ENCODE peak calls at places on chromosomes 7 and 10, in six cellular contexts. One of them, this sample, is unnamed.

GRCh38 chr10:132707121-132707775 is 78.7 kb downstream of the NKX6-2 start:
- DNase-seq in thyroid gland: no peak
- DNase-seq in adrenal gland: no peak
- DNase-seq in WTC11: no peak
- DNase-seq in neural progenitor cell: no peak
- DNase-seq in AG09309: no peak
- DNase-seq in this sample: no peak

GRCh38 chr10:26776258-26776657 is 78.8 kb downstream of the PDSS1 start:
- DNase-seq in thyroid gland: no peak
- DNase-seq in adrenal gland: no peak
- DNase-seq in WTC11: no peak
- DNase-seq in neural progenitor cell: no peak
- DNase-seq in AG09309: no peak
- DNase-seq in this sample: no peak

GRCh38 chr10:67004690-67005089 is 78.9 kb downstream of the LRRTM3 start:
- DNase-seq in thyroid gland: no peak
- DNase-seq in adrenal gland: no peak
- DNase-seq in WTC11: no peak
- DNase-seq in neural progenitor cell: no peak
- DNase-seq in AG09309: no peak
- DNase-seq in this sample: no peak

GRCh38 chr7:43658718-43659548 is 70.4 kb downstream of the COA1 start:
- DNase-seq in thyroid gland: no peak
- DNase-seq in adrenal gland: no peak
- DNase-seq in WTC11: no peak
- DNase-seq in neural progenitor cell: no peak
- DNase-seq in AG09309: peak
- DNase-seq in this sample: no peak

GRCh38 chr10:3068201-3068967 is 1.0 kb downstream of the PFKP start:
- DNase-seq in thyroid gland: peak
- DNase-seq in adrenal gland: peak
- DNase-seq in WTC11: peak
- DNase-seq in neural progenitor cell: peak
- DNase-seq in AG09309: no peak
- DNase-seq in this sample: peak

GRCh38 chr10:49606981-49607535 is 3.1 kb upstream of the SLC18A3 start:
- DNase-seq in thyroid gland: peak
- DNase-seq in adrenal gland: peak
- DNase-seq in WTC11: peak
- DNase-seq in neural progenitor cell: peak
- DNase-seq in AG09309: peak
- DNase-seq in this sample: peak

GRCh38 chr10:80405636-80406035 is 2.7 kb upstream of the PRXL2A start:
- DNase-seq in thyroid gland: no peak
- DNase-seq in adrenal gland: no peak
- DNase-seq in WTC11: no peak
- DNase-seq in neural progenitor cell: peak
- DNase-seq in AG09309: no peak
- DNase-seq in this sample: no peak

GRCh38 chr10:50577681-50578350 is 45.9 kb downstream of the SGMS1 start:
- DNase-seq in thyroid gland: peak
- DNase-seq in adrenal gland: no peak
- DNase-seq in WTC11: no peak
- DNase-seq in neural progenitor cell: no peak
- DNase-seq in AG09309: no peak
- DNase-seq in this sample: no peak

GRCh38 chr10:97366572-97366971 is 32.0 kb upstream of the FRAT2 start:
- DNase-seq in thyroid gland: no peak
- DNase-seq in adrenal gland: no peak
- DNase-seq in WTC11: no peak
- DNase-seq in neural progenitor cell: no peak
- DNase-seq in AG09309: no peak
- DNase-seq in this sample: no peak

GRCh38 chr10:63217120-63217605 is 84.0 kb downstream of the NRBF2 start:
- DNase-seq in thyroid gland: no peak
- DNase-seq in adrenal gland: no peak
- DNase-seq in WTC11: no peak
- DNase-seq in neural progenitor cell: peak
- DNase-seq in AG09309: peak
- DNase-seq in this sample: no peak

GRCh38 chr10:74669210-74669609 is 157.2 kb upstream of the KAT6B start:
- DNase-seq in thyroid gland: no peak
- DNase-seq in adrenal gland: no peak
- DNase-seq in WTC11: no peak
- DNase-seq in neural progenitor cell: no peak
- DNase-seq in AG09309: no peak
- DNase-seq in this sample: no peak

GRCh38 chr7:115217373-115217772 is 295.5 kb downstream of the MDFIC start:
- DNase-seq in thyroid gland: no peak
- DNase-seq in adrenal gland: no peak
- DNase-seq in WTC11: no peak
- DNase-seq in neural progenitor cell: no peak
- DNase-seq in AG09309: no peak
- DNase-seq in this sample: no peak

GRCh38 chr10:119542990-119543813 is 683 bp upstream of the RGS10 start:
- DNase-seq in thyroid gland: peak
- DNase-seq in adrenal gland: peak
- DNase-seq in WTC11: peak
- DNase-seq in neural progenitor cell: peak
- DNase-seq in AG09309: no peak
- DNase-seq in this sample: peak

GRCh38 chr10:57791546-57791945 is 476.1 kb downstream of the IPMK start:
- DNase-seq in thyroid gland: no peak
- DNase-seq in adrenal gland: no peak
- DNase-seq in WTC11: no peak
- DNase-seq in neural progenitor cell: no peak
- DNase-seq in AG09309: no peak
- DNase-seq in this sample: no peak

GRCh38 chr7:73382938-73383503 is 50.6 kb upstream of the FZD9 start:
- DNase-seq in thyroid gland: no peak
- DNase-seq in adrenal gland: no peak
- DNase-seq in WTC11: no peak
- DNase-seq in neural progenitor cell: no peak
- DNase-seq in AG09309: no peak
- DNase-seq in this sample: no peak

GRCh38 chr7:73387908-73388414 is 45.6 kb upstream of the FZD9 start:
- DNase-seq in thyroid gland: no peak
- DNase-seq in adrenal gland: no peak
- DNase-seq in WTC11: no peak
- DNase-seq in neural progenitor cell: no peak
- DNase-seq in AG09309: no peak
- DNase-seq in this sample: no peak

GRCh38 chr7:73391396-73391795 is 42.2 kb upstream of the FZD9 start:
- DNase-seq in thyroid gland: no peak
- DNase-seq in adrenal gland: no peak
- DNase-seq in WTC11: no peak
- DNase-seq in neural progenitor cell: no peak
- DNase-seq in AG09309: no peak
- DNase-seq in this sample: no peak

DNA sequence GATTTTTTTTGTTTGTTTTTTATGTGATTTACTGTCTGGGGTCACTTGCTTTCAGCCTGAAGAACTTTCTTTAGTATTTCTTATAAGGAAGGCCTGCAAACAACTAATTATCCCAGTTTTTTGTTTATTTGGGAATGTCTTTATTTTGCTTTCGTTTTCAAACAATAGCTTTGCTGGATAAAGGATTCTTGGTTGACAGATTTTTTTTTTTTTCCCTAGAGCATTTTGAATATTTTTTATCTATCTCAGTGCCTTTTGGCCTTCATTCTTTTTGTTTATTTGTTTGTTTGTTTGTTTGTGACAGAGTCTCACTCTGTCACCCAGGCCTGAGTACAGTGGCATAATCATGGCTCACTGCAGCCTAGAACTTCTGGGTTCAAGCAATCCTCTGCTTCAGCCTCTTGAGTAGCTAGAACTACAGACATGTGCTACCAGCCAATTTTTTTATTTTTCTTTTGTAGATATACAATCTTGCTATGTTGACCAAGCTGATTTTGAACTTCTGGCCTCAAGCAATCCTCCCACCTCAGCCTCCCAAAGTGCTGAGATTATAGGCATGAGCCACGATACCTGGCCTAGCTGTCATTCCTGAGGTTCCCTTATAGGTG is 46.3 kb upstream of the FZD9 start:
- DNase-seq in thyroid gland: no peak
- DNase-seq in adrenal gland: no peak
- DNase-seq in WTC11: no peak
- DNase-seq in neural progenitor cell: no peak
- DNase-seq in AG09309: no peak
- DNase-seq in this sample: no peak
- TF ChIP-seq CTCF in thyroid gland: no peak
- TF ChIP-seq CTCF in adrenal gland: no peak
- TF ChIP-seq CTCF in WTC11: no peak
- TF ChIP-seq CTCF in neural progenitor cell: no peak
- TF ChIP-seq CTCF in AG09309: no peak
- TF ChIP-seq CTCF in this sample: no peak

DNA sequence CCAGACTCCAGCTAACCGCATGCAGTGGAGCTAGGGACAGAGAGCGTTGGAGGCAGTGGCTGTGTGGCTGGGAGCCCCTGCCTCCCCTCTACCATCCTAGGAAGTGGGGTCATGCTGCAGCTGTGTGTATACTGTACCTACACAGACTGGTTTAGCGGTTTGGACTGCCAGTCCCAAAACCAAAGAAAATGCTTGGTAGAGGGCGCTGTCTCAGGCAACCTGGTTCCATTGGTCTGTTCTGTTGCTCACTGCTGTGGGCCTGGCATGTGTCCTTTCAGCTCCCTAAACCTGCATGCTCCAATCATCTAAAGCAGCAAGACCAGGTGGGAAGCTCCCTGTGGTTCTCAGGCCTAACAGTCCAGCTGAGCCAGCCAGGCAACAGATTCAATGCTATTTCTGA is 4.5 kb downstream of the RBP4 start:
- DNase-seq in thyroid gland: no peak
- DNase-seq in adrenal gland: no peak
- DNase-seq in WTC11: peak
- DNase-seq in neural progenitor cell: peak
- DNase-seq in AG09309: no peak
- DNase-seq in this sample: no peak
- TF ChIP-seq CTCF in thyroid gland: no peak
- TF ChIP-seq CTCF in adrenal gland: no peak
- TF ChIP-seq CTCF in WTC11: no peak
- TF ChIP-seq CTCF in neural progenitor cell: peak
- TF ChIP-seq CTCF in AG09309: no peak
- TF ChIP-seq CTCF in this sample: peak

GRCh38 chr7:55557666-55558188 is 14.6 kb downstream of the VOPP1 start:
- DNase-seq in thyroid gland: no peak
- DNase-seq in adrenal gland: no peak
- DNase-seq in WTC11: peak
- DNase-seq in neural progenitor cell: no peak
- DNase-seq in AG09309: no peak
- DNase-seq in this sample: no peak
- TF ChIP-seq CTCF in thyroid gland: no peak
- TF ChIP-seq CTCF in adrenal gland: no peak
- TF ChIP-seq CTCF in WTC11: no peak
- TF ChIP-seq CTCF in neural progenitor cell: no peak
- TF ChIP-seq CTCF in AG09309: no peak
- TF ChIP-seq CTCF in this sample: no peak

GRCh38 chr7:139111147-139111546 is 1.6 kb upstream of the ZC3HAV1 start:
- DNase-seq in thyroid gland: no peak
- DNase-seq in adrenal gland: no peak
- DNase-seq in WTC11: no peak
- DNase-seq in neural progenitor cell: no peak
- DNase-seq in AG09309: no peak
- DNase-seq in this sample: no peak

GRCh38 chr7:139106959-139107358 is 2.6 kb downstream of the ZC3HAV1 start:
- DNase-seq in thyroid gland: no peak
- DNase-seq in adrenal gland: no peak
- DNase-seq in WTC11: no peak
- DNase-seq in neural progenitor cell: no peak
- DNase-seq in AG09309: no peak
- DNase-seq in this sample: no peak

GRCh38 chr7:139109983-139110411 is 477 bp upstream of the ZC3HAV1 start:
- DNase-seq in thyroid gland: no peak
- DNase-seq in adrenal gland: no peak
- DNase-seq in WTC11: no peak
- DNase-seq in neural progenitor cell: no peak
- DNase-seq in AG09309: no peak
- DNase-seq in this sample: no peak

GRCh38 chr7:139108256-139109187 is 998 bp downstream of the ZC3HAV1 start:
- DNase-seq in thyroid gland: peak
- DNase-seq in adrenal gland: peak
- DNase-seq in WTC11: peak
- DNase-seq in neural progenitor cell: peak
- DNase-seq in AG09309: no peak
- DNase-seq in this sample: peak

GRCh38 chr7:139109188-139109982 is at the start of gene ZC3HAV1:
- DNase-seq in thyroid gland: peak
- DNase-seq in adrenal gland: peak
- DNase-seq in WTC11: peak
- DNase-seq in neural progenitor cell: peak
- DNase-seq in AG09309: peak
- DNase-seq in this sample: peak
- TF ChIP-seq CTCF in thyroid gland: peak
- TF ChIP-seq CTCF in adrenal gland: no peak
- TF ChIP-seq CTCF in WTC11: no peak
- TF ChIP-seq CTCF in neural progenitor cell: no peak
- TF ChIP-seq CTCF in AG09309: peak
- TF ChIP-seq CTCF in this sample: no peak